ENCODE peak calls at places on chromosomes 1 and 21, in four cellular contexts. E is PC-3, Q is MM.1S, F is hepatocyte. B is an unnamed sample.

GRCh38 chr1:31579374-31579773 is 3.1 kb downstream of the TINAGL1 start:
- DNase-seq in E (no peak), Q (no peak), F (no peak), B (no peak)

GRCh38 chr1:215891673-215892072 is 324.6 kb downstream of the KCTD3 start:
- DNase-seq in E (no peak), Q (no peak), F (no peak), B (no peak)

GRCh38 chr1:51978099-51978498 is 12.4 kb downstream of the RAB3B start:
- DNase-seq in E (no peak), Q (no peak), F (no peak), B (no peak)

GRCh38 chr1:197787056-197787455 is 11.8 kb upstream of the DENND1B start:
- DNase-seq in E (peak; percentile 64), Q (no peak), F (no peak), B (no peak)

GRCh38 chr1:178727014-178727895 is 2.2 kb downstream of the RALGPS2 start:
- DNase-seq in E (peak; percentile 47), Q (no peak), F (peak; percentile 25), B (no peak)

GRCh38 chr1:6426972-6427350 is 2.4 kb downstream of the ESPN start:
- DNase-seq in E (no peak), Q (no peak), F (no peak), B (no peak)

GRCh38 chr1:218376722-218377121 is 31.6 kb downstream of the TGFB2 start:
- DNase-seq in E (peak; percentile 72), Q (no peak), F (no peak), B (no peak)

GRCh38 chr1:234520908-234521801 is 42.2 kb upstream of the TARBP1 start:
- DNase-seq in E (no peak), Q (no peak), F (no peak), B (no peak)

GRCh38 chr1:168709896-168710305 is 19.1 kb downstream of the DPT start:
- DNase-seq in E (peak; percentile 99), Q (no peak), F (peak; percentile 60), B (no peak)

GRCh38 chr1:21022279-21023040 is 154.2 kb downstream of the EIF4G3 start:
- DNase-seq in E (peak; percentile 97), Q (peak; percentile 90), F (peak; percentile 93), B (no peak)

GRCh38 chr1:185595835-185596667 is 138.1 kb upstream of the HMCN1 start:
- DNase-seq in E (peak; percentile 64), Q (peak; percentile 71), F (peak; percentile 63), B (peak; percentile 81)

GRCh38 chr1:92944901-92945747 is 16.1 kb downstream of the DIPK1A start:
- DNase-seq in E (no peak), Q (no peak), F (no peak), B (peak; percentile 56)

GRCh38 chr1:205598841-205599666 is 32.8 kb downstream of the ELK4 start:
- DNase-seq in E (no peak), Q (no peak), F (peak; percentile 70), B (no peak)

GRCh38 chr1:111570781-111571181 is 48.8 kb upstream of the RAP1A start:
- DNase-seq in E (peak; percentile 31), Q (no peak), F (no peak), B (peak; percentile 72)

GRCh38 chr1:222057162-222057561 is 315.3 kb upstream of the DUSP10 start:
- DNase-seq in E (no peak), Q (no peak), F (no peak), B (no peak)

GRCh38 chr21:32367158-32367557 is 25.7 kb downstream of the URB1 start:
- DNase-seq in E (no peak), Q (no peak), F (no peak), B (no peak)

GRCh38 chr1:55203064-55203463 is 12.1 kb downstream of the USP24 start:
- DNase-seq in E (no peak), Q (no peak), F (no peak), B (no peak)

GRCh38 chr1:207818971-207819451 is 67.2 kb downstream of the CD46 start:
- DNase-seq in E (peak; percentile 74), Q (no peak), F (peak; percentile 18), B (no peak)

GRCh38 chr1:205370780-205371179 is 14.1 kb upstream of the KLHDC8A start:
- DNase-seq in E (no peak), Q (no peak), F (no peak), B (no peak)

GRCh38 chr1:183077107-183077506 is 53.9 kb downstream of the LAMC1 start:
- DNase-seq in E (no peak), Q (no peak), F (no peak), B (no peak)

GRCh38 chr1:202586018-202586821 is 124.0 kb downstream of the SYT2 start:
- DNase-seq in E (peak; percentile 15), Q (no peak), F (peak; percentile 37), B (no peak)

GRCh38 chr1:67429528-67430357 is 459 bp downstream of the SERBP1 start:
- DNase-seq in E (peak; percentile 27), Q (peak; percentile 38), F (peak; percentile 44), B (peak; percentile 29)

GRCh38 chr21:33069994-33070811 is at the start of gene OLIG1:
- DNase-seq in E (peak; percentile 56), Q (no peak), F (peak; percentile 18), B (peak; percentile 90)

GRCh38 chr1:36163426-36163825 is 7.5 kb downstream of the MAP7D1 start:
- DNase-seq in E (no peak), Q (no peak), F (no peak), B (no peak)

GRCh38 chr1:52814465-52814864 is 28.1 kb upstream of the ZYG11A start:
- DNase-seq in E (peak; percentile 83), Q (no peak), F (peak; percentile 6), B (no peak)

GRCh38 chr1:49016030-49016991 is 239.6 kb upstream of the BEND5 start:
- DNase-seq in E (no peak), Q (no peak), F (no peak), B (peak; percentile 17)

GRCh38 chr21:16037386-16037785 is 307.6 kb downstream of the USP25 start:
- DNase-seq in E (peak; percentile 7), Q (no peak), F (no peak), B (no peak)

GRCh38 chr1:222926566-222926965 is 111.7 kb downstream of the DISP1 start:
- DNase-seq in E (peak; percentile 77), Q (no peak), F (no peak), B (no peak)

GRCh38 chr21:34800797-34801518 is 132.2 kb downstream of the CLIC6 start:
- DNase-seq in E (no peak), Q (no peak), F (peak; percentile 30), B (no peak)

GRCh38 chr1:196677781-196678509 is 26.1 kb downstream of the CFH start:
- DNase-seq in E (peak; percentile 31), Q (no peak), F (no peak), B (no peak)

GRCh38 chr1:152426731-152427130 is 12.7 kb upstream of the CRNN start:
- DNase-seq in E (no peak), Q (no peak), F (no peak), B (no peak)

GRCh38 chr1:235024706-235025421 is 103.8 kb downstream of the TOMM20 start:
- DNase-seq in E (no peak), Q (no peak), F (no peak), B (no peak)

GRCh38 chr1:71843023-71843422 is 439.3 kb downstream of the NEGR1 start:
- DNase-seq in E (no peak), Q (no peak), F (no peak), B (no peak)

GRCh38 chr1:41751804-41752513 is 166.8 kb downstream of the HIVEP3 start:
- DNase-seq in E (peak; percentile 34), Q (peak; percentile 40), F (no peak), B (no peak)

GRCh38 chr21:44709426-44710293 is 1.7 kb downstream of the TSPEAR start:
- DNase-seq in E (peak; percentile 62), Q (no peak), F (no peak), B (peak; percentile 48)
- H3K9me2 ChIP-seq in E (no peaks in the 10 kb centered on the region), Q (no peaks in the 10 kb centered on the region), F (no peaks in the 10 kb centered on the region), B (no peaks in the 10 kb centered on the region)

DNA sequence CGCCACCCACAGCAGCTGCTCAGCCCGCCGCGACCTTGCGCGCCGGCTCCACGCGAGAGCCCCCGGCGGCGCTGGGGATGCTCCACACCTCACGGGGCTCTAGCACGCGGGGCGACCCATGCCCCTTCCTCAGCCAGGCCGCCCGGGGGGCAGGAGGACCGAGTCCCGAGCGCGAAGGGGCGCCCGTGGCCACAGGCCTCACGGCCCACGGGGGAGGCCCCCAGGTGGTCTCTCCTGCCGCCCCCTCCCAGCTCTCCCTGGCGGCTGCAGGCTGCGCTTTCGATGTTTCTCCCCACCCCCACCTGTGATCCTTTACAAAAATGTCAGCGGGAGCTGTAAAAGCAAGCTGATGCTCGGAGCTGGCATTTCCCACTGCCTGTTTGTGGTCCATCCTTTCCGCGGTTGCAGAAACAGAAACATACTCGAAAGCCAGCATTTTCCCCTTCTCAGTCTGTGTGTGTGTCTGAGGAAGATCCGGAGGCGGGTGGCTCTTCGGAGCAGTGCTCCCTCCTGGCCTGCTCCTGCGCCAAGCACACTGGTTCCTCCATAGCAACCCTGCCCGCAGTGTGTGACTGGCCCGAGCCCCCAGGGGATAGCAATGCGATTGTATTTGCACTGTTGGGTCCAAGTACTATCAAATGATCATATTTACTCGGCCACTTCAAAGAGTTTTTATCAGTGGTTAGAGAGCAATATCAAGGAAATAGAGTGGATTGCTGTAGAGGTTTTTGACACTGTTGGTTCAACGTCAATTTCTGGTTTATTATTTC is 2.1 kb downstream of the KIF26B start:
- DNase-seq in E (peak; percentile 12), Q (no peak), F (peak; percentile 47), B (peak; percentile 58)
- H3K9me2 ChIP-seq in E (no peaks in the 10 kb centered on the region), Q (no peaks in the 10 kb centered on the region), F (no peaks in the 10 kb centered on the region), B (no peaks in the 10 kb centered on the region)

GRCh38 chr1:7454052-7454815 is 316.9 kb upstream of the VAMP3 start:
- DNase-seq in E (peak; percentile 18), Q (no peak), F (peak; percentile 34), B (peak; percentile 46)
- H3K9me2 ChIP-seq in E (no peaks in the 10 kb centered on the region), Q (no peaks in the 10 kb centered on the region), F (no peaks in the 10 kb centered on the region), B (no peaks in the 10 kb centered on the region)

DNA sequence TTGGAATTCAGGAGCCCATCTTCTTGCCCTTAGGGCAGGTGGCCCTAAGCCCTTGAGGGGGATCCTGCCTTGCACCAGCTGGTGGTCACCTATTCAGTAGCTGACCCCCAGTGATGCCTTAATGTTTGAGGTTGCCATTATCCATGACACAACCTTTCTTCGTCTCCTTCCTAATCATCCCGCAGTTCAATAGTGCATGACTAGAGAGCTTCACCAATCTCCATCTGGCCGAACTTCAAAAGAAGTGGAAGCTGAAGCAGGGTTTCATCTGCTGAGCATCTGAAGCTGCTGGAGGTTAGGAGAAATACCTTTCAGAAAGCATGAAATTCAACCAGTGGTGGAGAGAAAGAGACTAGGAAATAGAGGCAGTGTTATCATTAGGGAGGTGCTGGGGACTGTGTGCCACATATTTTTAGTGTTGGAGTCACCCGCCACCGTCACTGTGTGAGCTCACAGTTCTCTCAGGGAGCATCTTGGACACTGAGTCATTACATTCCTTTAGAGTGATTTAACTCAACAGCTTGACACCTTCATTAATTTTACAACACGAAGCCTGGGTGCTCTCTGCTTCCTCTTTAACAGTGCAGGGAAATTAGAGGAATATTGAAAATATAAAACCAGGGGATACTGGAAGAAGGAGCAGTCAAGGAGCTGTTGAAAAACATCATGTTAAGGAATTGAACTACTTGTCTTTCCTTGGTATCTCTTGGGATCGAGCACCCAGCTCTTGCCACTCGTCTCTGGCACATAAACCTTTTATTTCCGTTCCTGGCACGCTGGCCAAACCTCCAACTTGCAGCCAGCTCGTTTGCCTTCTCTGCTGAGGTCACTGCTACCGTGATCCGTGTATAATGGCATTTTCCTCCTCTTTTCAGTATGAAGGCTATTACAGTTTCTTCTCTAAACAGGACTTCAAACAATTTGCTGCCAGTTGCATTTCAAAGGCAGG is 53.6 kb downstream of the PEX14 start:
- DNase-seq in E (peak; percentile 72), Q (no peak), F (peak; percentile 67), B (no peak)
- H3K9me2 ChIP-seq in E (no peaks in the 10 kb centered on the region), Q (no peaks in the 10 kb centered on the region), F (no peaks in the 10 kb centered on the region), B (no peaks in the 10 kb centered on the region)

B was measured in GM23338.